ENCODE peak calls at places on chromosomes 6 and 20, in five cellular contexts. E, H, O, B and T are unnamed samples.

GRCh38 chr20:5168582-5169396 is 42.0 kb downstream of the CDS2 start:
- DNase-seq in B (peak; percentile 19), O (peak; percentile 91), E (no peak), H (no peak), T (peak; percentile 52)

GRCh38 chr6:114058435-114058834 is 87.5 kb upstream of the HDAC2 start:
- DNase-seq in E (no peak), H (no peak), O (no peak), B (no peak), T (no peak)

GRCh38 chr6:47924001-47924400 is 142.2 kb downstream of the OPN5 start:
- DNase-seq in H (no peak), E (no peak), O (no peak), B (no peak), T (no peak)

GRCh38 chr20:59576216-59576953 is 28.0 kb upstream of the PHACTR3 start:
- DNase-seq in B (no peak), H (no peak), E (no peak), O (no peak), T (no peak)

GRCh38 chr20:63094767-63095499 is 88.2 kb upstream of the BHLHE23 start:
- DNase-seq in O (no peak), H (no peak), E (no peak), B (no peak), T (no peak)

GRCh38 chr6:36131517-36132220 is 1.4 kb downstream of the MAPK13 start:
- DNase-seq in E (peak; percentile 84), O (no peak), H (peak; percentile 31), B (peak; percentile 78), T (peak; percentile 85)

GRCh38 chr6:722077-722524 is 29.2 kb upstream of the EXOC2 start:
- DNase-seq in E (peak; percentile 57), H (peak; percentile 86), O (peak; percentile 82), B (peak; percentile 83), T (peak; percentile 87)

GRCh38 chr20:5039255-5039657 is 37.9 kb upstream of the SLC23A2 start:
- DNase-seq in E (no peak), O (peak; percentile 28), H (no peak), B (no peak), T (no peak)

GRCh38 chr6:79841577-79842381 is 105.6 kb downstream of the ELOVL4 start:
- DNase-seq in O (peak; percentile 16), H (no peak), B (no peak), E (no peak), T (peak; percentile 7)

GRCh38 chr20:33568378-33569289 is 78.7 kb downstream of the CBFA2T2 start:
- DNase-seq in B (peak; percentile 70), E (peak; percentile 30), O (no peak), H (peak; percentile 68), T (no peak)
- TF ChIP-seq CTCF in B (no peak), E (no peak), O (no peak), H (no peak), T (no peak)

DNA sequence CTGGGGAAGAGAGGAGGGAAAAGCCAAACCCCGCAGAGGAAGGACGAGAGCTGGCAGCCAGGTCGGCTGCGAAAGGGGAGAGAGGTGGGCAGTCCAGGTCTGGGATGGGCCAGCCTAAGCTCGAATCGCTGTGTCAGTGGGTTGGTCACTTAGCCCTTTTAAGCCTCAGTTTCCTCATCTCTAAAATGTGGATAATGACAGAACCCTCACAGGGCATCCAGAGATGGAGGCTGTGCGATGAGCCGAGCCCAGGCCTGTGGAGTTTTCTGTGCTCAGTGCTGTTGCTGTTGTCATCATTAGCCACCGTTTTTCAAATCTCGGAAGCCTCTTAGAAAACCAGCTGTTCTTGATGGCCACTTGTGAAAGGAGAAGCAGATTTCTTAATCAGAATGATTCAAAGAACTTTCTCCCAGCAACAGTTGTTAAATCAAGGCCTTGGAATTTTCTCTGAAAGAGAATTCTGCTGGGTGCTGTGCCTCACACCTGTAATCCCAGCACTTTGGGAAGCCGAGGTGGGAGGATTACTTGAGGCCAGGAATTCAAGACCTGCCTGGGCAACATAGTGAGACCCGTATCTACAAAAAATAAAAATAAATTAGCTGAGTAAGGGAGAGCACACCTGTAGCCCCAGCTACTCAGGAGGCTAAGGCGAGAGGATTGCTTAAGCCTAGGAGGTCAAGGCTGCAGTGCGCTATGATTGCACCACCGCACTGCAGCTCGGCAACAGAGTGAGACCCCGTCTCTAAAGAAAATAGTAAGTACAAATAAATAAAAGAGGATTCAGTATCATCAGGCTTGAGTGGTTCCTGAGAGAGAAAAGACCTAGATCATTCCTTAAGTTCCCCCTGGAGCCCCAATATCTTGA is 46.3 kb upstream of the ENTPD6 start:
- DNase-seq in E (no peak), H (no peak), B (no peak), O (no peak), T (no peak)
- H3K4me3 ChIP-seq in E (no peak overlapping the region), H (no peak overlapping the region), B (no peak overlapping the region), O (no peak overlapping the region), T (no peak overlapping the region)

GRCh38 chr20:44717986-44718385 is 2.8 kb downstream of the CCN5 start:
- DNase-seq in O (no peak), E (no peak), B (no peak), H (no peak), T (no peak)
- TF ChIP-seq CTCF in O (peak; percentile 34), E (peak; percentile 23), B (peak; percentile 58), H (peak; percentile 50), T (peak; percentile 41)

GRCh38 chr6:169788809-169789145 is 37.4 kb downstream of the ERMARD start:
- DNase-seq in E (no peak), B (no peak), O (no peak), H (no peak), T (no peak)

GRCh38 chr6:169789944-169790927 is 38.8 kb downstream of the ERMARD start:
- DNase-seq in E (peak; percentile 82), B (peak; percentile 71), O (peak; percentile 76), H (peak; percentile 83), T (peak; percentile 67)

GRCh38 chr6:169787797-169788196 is 36.4 kb downstream of the ERMARD start:
- DNase-seq in H (no peak), O (no peak), E (no peak), B (no peak), T (no peak)

GRCh38 chr6:169791721-169792131 is 40.3 kb downstream of the ERMARD start:
- DNase-seq in E (no peak), B (no peak), H (peak; percentile 52), O (no peak), T (no peak)

DNA sequence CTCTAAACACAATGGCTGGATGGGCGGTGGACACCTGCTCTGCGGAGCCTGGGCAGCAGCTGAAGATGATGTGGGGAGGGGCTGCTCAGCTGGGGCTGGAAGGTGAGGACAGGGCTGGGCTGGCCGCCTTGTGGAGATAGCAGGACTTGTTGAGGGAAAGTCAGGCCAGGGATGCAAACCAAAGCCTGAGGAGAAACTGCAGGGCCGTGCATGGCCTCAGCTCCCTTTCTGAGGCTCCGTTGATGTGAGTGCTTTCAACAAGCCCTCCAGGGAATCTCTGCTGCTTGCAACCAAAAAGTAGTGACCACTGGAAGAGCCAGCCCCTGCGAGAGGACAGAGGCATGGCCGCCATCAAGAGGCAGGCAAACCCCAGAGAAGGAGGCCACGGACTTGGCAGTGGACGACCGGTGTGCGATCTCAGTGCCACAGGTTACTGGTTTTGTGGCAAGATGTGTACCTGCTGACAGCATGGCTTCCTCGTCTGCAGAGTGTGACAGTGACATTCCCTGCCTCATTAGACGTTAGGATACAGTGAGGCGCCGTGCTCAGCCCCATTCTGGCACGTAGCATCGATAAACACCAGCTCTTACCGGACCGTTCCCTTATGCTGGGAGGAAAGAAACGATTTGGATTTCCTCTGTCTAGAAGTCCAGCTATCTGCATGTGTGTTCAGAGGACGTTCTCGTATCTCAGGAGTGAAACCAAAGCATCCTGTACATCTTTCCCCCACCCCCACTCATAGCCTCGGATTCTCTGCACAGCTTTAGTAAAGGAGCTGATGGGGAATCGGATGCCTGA is 37.9 kb downstream of the ERMARD start:
- DNase-seq in E (peak; percentile 33), H (no peak), B (no peak), O (no peak), T (no peak)
- H3K4me3 ChIP-seq in E (peak overlapping the region; percentile 65), H (no peak overlapping the region), B (peak overlapping the region; percentile 70), O (peak overlapping the region; percentile 40), T (peak overlapping the region; percentile 60)

GRCh38 chr20:42678895-42679294 is 510.8 kb downstream of the PTPRT start:
- DNase-seq in H (no peak), O (peak; percentile 19), E (peak; percentile 10), B (no peak), T (no peak)
- TF ChIP-seq CTCF in H (no peak), O (peak; percentile 38), E (peak; percentile 53), B (no peak), T (no peak)

GRCh38 chr6:14986370-14986769 is 259.5 kb upstream of the JARID2 start:
- DNase-seq in B (no peak), H (no peak), E (no peak), O (no peak), T (no peak)
- H3K4me3 ChIP-seq in B (no peak overlapping the region), H (no peak overlapping the region), E (no peak overlapping the region), O (no peak overlapping the region), T (no peak overlapping the region)